ENCODE peak calls at places on chromosomes 7 and 10, in five cellular contexts. D, F, K, V and C are unnamed samples.

GRCh38 chr7:55502988-55503514 is 69.3 kb downstream of the VOPP1 start:
- DNase-seq in F (no peak), K (no peak), V (no peak), D (no peak), C (no peak)

GRCh38 chr10:107553470-107553869 is 389.0 kb upstream of the SORCS1 start:
- DNase-seq in K (peak; percentile 7), D (no peak), V (no peak), F (no peak), C (no peak)

GRCh38 chr7:68425377-68425776 is 1172.9 kb upstream of the AUTS2 start:
- DNase-seq in D (no peak), F (no peak), K (no peak), V (no peak), C (no peak)

GRCh38 chr10:84593546-84593945 is 265.2 kb downstream of the CCSER2 start:
- DNase-seq in F (no peak), K (no peak), D (no peak), V (no peak), C (no peak)

GRCh38 chr10:7738536-7739407 is 35.7 kb downstream of the ITIH2 start:
- DNase-seq in D (no peak), K (no peak), F (no peak), V (no peak), C (no peak)

GRCh38 chr7:11170160-11170559 is 196.5 kb downstream of the PHF14 start:
- DNase-seq in K (no peak), F (no peak), V (no peak), D (no peak), C (no peak)

GRCh38 chr10:45624724-45625123 is 47.8 kb downstream of the ZFAND4 start:
- DNase-seq in F (no peak), K (no peak), V (no peak), D (no peak), C (no peak)

GRCh38 chr10:38118072-38118807 is 24.1 kb downstream of the ZNF37A start:
- DNase-seq in F (peak; percentile 13), K (peak; percentile 20), D (no peak), V (no peak), C (no peak)

GRCh38 chr7:130669051-130669700 is 628 bp upstream of the COPG2 start:
- DNase-seq in K (peak; percentile 13), D (no peak), V (no peak), F (no peak), C (no peak)

GRCh38 chr7:43456200-43456599 is 126.7 kb upstream of the STK17A start:
- DNase-seq in V (no peak), K (no peak), D (peak; percentile 40), F (no peak), C (no peak)

GRCh38 chr7:30688718-30689221 is 6.5 kb upstream of the CRHR2 start:
- DNase-seq in D (peak; percentile 53), K (no peak), V (no peak), F (no peak), C (no peak)

GRCh38 chr10:78844956-78845355 is 223.8 kb upstream of the ZMIZ1 start:
- DNase-seq in F (no peak), D (no peak), V (no peak), K (no peak), C (no peak)

GRCh38 chr7:101924171-101924570 is 106.7 kb downstream of the CUX1 start:
- DNase-seq in K (peak; percentile 86), F (peak; percentile 66), V (peak; percentile 54), D (no peak), C (no peak)

GRCh38 chr10:14477408-14477710 is 146.6 kb upstream of the FRMD4A start:
- DNase-seq in D (no peak), V (no peak), K (peak; percentile 64), F (no peak), C (no peak)

GRCh38 chr10:67452892-67453291 is 243.1 kb downstream of the CTNNA3 start:
- DNase-seq in K (no peak), V (no peak), D (no peak), F (no peak), C (no peak)

GRCh38 chr10:127150136-127150535 is 46.3 kb downstream of the INSYN2A start:
- DNase-seq in D (no peak), V (no peak), F (peak; percentile 27), K (peak; percentile 75), C (no peak)

GRCh38 chr10:101772017-101772894 is 3.7 kb downstream of the FGF8 start:
- DNase-seq in D (no peak), V (no peak), K (no peak), F (no peak), C (peak; percentile 19)

GRCh38 chr10:125769175-125769574 is 6.4 kb downstream of the MMP21 start:
- DNase-seq in F (no peak), D (no peak), V (no peak), K (no peak), C (no peak)

GRCh38 chr7:81714306-81714705 is 55.5 kb downstream of the HGF start:
- DNase-seq in D (no peak), F (no peak), K (no peak), V (no peak), C (no peak)

GRCh38 chr10:58399410-58399809 is 14.2 kb downstream of the TFAM start:
- DNase-seq in F (no peak), D (no peak), V (no peak), K (peak; percentile 48), C (no peak)

GRCh38 chr7:151138541-151138910 is 29.0 kb downstream of the GBX1 start:
- DNase-seq in K (no peak), D (peak; percentile 79), V (no peak), F (no peak), C (peak; percentile 44)

GRCh38 chr10:84269773-84270172 is 24.9 kb downstream of the RGR start:
- DNase-seq in V (no peak), K (peak; percentile 92), D (no peak), F (peak; percentile 66), C (no peak)

GRCh38 chr7:5470167-5470532 is 46.5 kb upstream of the TNRC18 start:
- DNase-seq in V (no peak), D (no peak), F (no peak), K (no peak), C (no peak)

GRCh38 chr10:80772596-80772995 is 234.9 kb downstream of the SH2D4B start:
- DNase-seq in D (no peak), F (no peak), V (no peak), K (no peak), C (no peak)

GRCh38 chr7:33091641-33092191 is 17.5 kb downstream of the RP9 start:
- DNase-seq in V (no peak), D (no peak), F (no peak), K (no peak), C (no peak)

GRCh38 chr10:92699518-92700272 is 9.9 kb downstream of the HHEX start:
- DNase-seq in D (peak; percentile 19), K (peak; percentile 42), V (no peak), F (no peak), C (no peak)

GRCh38 chr10:99708428-99709010 is 23.4 kb downstream of the COX15 start:
- DNase-seq in V (no peak), K (peak; percentile 56), D (no peak), F (no peak), C (no peak)

GRCh38 chr10:21257191-21257590 is 268.3 kb downstream of the SKIDA1 start:
- DNase-seq in F (no peak), K (no peak), V (no peak), D (no peak), C (no peak)

GRCh38 chr7:53350241-53350640 is 314.8 kb downstream of the POM121L12 start:
- DNase-seq in D (peak; percentile 74), V (no peak), K (no peak), F (no peak), C (no peak)

GRCh38 chr10:48804740-48805182 is 120.1 kb downstream of the WDFY4 start:
- DNase-seq in V (no peak), D (no peak), K (no peak), F (no peak), C (no peak)

GRCh38 chr7:119664601-119665000 is 608.4 kb upstream of the KCND2 start:
- DNase-seq in D (no peak), F (no peak), V (no peak), K (peak; percentile 70), C (no peak)

GRCh38 chr10:63431962-63432797 is 33.6 kb downstream of the JMJD1C start:
- DNase-seq in K (peak; percentile 14), V (no peak), D (no peak), F (no peak), C (no peak)

GRCh38 chr7:132577206-132578049 is 1.2 kb upstream of the PLXNA4 start:
- DNase-seq in K (peak; percentile 16), D (peak; percentile 92), V (peak; percentile 76), F (no peak), C (peak; percentile 80)

GRCh38 chr10:33233635-33234034 is 100.8 kb downstream of the NRP1 start:
- DNase-seq in K (no peak), D (no peak), V (no peak), F (no peak), C (no peak)

GRCh38 chr7:142859829-142860228 is 5.0 kb downstream of the EPHB6 start:
- DNase-seq in D (no peak), V (peak; percentile 54), K (peak; percentile 2), F (no peak), C (no peak)

GRCh38 chr10:47165711-47166404 is 134.1 kb upstream of the GDF10 start:
- DNase-seq in V (peak; percentile 68), F (no peak), D (no peak), K (peak; percentile 80), C (peak; percentile 81)

DNA sequence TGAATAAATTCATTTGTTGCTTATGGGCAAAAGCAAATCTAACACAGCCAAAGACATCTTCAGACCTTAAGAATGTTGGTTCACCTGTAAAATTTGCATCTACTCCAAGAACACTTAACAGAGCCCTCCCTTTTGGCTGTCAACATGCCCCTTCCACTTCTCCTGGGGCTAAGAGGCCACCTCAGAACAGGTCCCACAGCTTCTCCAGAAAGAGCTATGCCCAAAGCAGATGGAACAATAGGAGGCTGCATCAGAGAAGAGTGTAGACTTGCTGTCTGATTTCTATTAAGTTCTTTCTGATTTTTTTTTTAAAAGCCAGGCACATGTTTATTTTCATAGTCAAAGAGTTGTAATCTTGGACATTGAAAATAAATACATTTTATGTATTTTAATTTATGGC is 26.1 kb upstream of the TRIL start:
- DNase-seq in K (no peak), D (no peak), F (no peak), V (no peak), C (no peak)
- H3K27ac ChIP-seq in K (peak overlapping the region; percentile 48), D (peak overlapping the region; percentile 71), F (no peak overlapping the region), V (peak overlapping the region; percentile 54), C (no peak overlapping the region)

GRCh38 chr7:134567368-134567767 is 18.5 kb downstream of the AKR1B15 start:
- DNase-seq in K (no peak), V (no peak), F (no peak), D (no peak), C (no peak)
- H3K9me3 ChIP-seq in K (peaks cover 2% of the 10 kb centered on the region), V (no peaks in the 10 kb centered on the region), F (no peaks in the 10 kb centered on the region), D (no peaks in the 10 kb centered on the region), C (no peaks in the 10 kb centered on the region)

GRCh38 chr7:27181176-27181520 is 3.9 kb downstream of the HOXA11 start:
- DNase-seq in V (peak; percentile 51), D (no peak), K (no peak), F (no peak), C (no peak)
- H3K27ac ChIP-seq in V (peak overlapping the region; percentile 96), D (no peak overlapping the region), K (no peak overlapping the region), F (no peak overlapping the region), C (no peak overlapping the region)

GRCh38 chr10:31686566-31686965 is 242.1 kb downstream of the ARHGAP12 start:
- DNase-seq in V (no peak), K (no peak), F (no peak), D (no peak), C (no peak)
- H3K9me3 ChIP-seq in V (no peaks in the 10 kb centered on the region), K (peaks cover 23% of the 10 kb centered on the region), F (peaks cover 21% of the 10 kb centered on the region), D (peaks cover 28% of the 10 kb centered on the region), C (peaks cover 30% of the 10 kb centered on the region)